ENCODE peak calls at places on chromosomes 1 and 21, in five cellular contexts. H is HepG2; G is right atrium auricular region; Q is CD4-positive, alpha-beta T cell; S is H1. R is an unnamed sample.

GRCh38 chr1:204359474-204360255 is at the start of gene PLEKHA6:
- DNase-seq in H (no peak), G (no peak), Q (no peak), S (no peak), R (no peak)

GRCh38 chr1:66540434-66541032 is 6.6 kb downstream of the SGIP1 start:
- DNase-seq in H (no peak), G (no peak), Q (no peak), S (no peak), R (no peak)

GRCh38 chr1:225888898-225889690 is at the start of gene LEFTY1:
- DNase-seq in H (no peak), G (no peak), Q (no peak), S (no peak), R (no peak)

GRCh38 chr21:38377165-38378093 is 120.6 kb downstream of the KCNJ15 start:
- DNase-seq in H (no peak), G (peak), Q (no peak), S (no peak), R (no peak)

GRCh38 chr1:197725975-197726374 is 49.3 kb downstream of the DENND1B start:
- DNase-seq in H (no peak), G (no peak), Q (no peak), S (no peak), R (no peak)

GRCh38 chr1:117631361-117631760 is 25.5 kb downstream of the TENT5C start:
- DNase-seq in H (no peak), G (no peak), Q (no peak), S (no peak), R (no peak)

GRCh38 chr1:30929135-30929889 is 20.8 kb upstream of the SDC3 start:
- DNase-seq in H (peak), G (no peak), Q (peak), S (peak), R (peak)

GRCh38 chr1:221740260-221740830 is 1.5 kb downstream of the DUSP10 start:
- DNase-seq in H (no peak), G (no peak), Q (no peak), S (no peak), R (no peak)

GRCh38 chr1:228090613-228091081 is 8.1 kb downstream of the ARF1 start:
- DNase-seq in H (no peak), G (no peak), Q (no peak), S (no peak), R (no peak)

GRCh38 chr1:27341525-27342252 is at the start of gene SYTL1:
- DNase-seq in H (peak), G (no peak), Q (peak), S (no peak), R (peak)

GRCh38 chr1:233544304-233544703 is 69.6 kb upstream of the KCNK1 start:
- DNase-seq in H (no peak), G (no peak), Q (no peak), S (no peak), R (no peak)

GRCh38 chr1:234960722-234961467 is 167.7 kb downstream of the TOMM20 start:
- DNase-seq in H (peak), G (peak), Q (no peak), S (no peak), R (no peak)

GRCh38 chr1:36204347-36204909 is 19.8 kb upstream of the THRAP3 start:
- DNase-seq in H (no peak), G (peak), Q (no peak), S (no peak), R (no peak)

GRCh38 chr1:209513226-209513625 is 70.3 kb upstream of the CAMK1G start:
- DNase-seq in H (peak), G (no peak), Q (no peak), S (no peak), R (no peak)

GRCh38 chr21:35398366-35398982 is 349.4 kb upstream of the RUNX1 start:
- DNase-seq in H (no peak), G (no peak), Q (no peak), S (no peak), R (no peak)

GRCh38 chr1:150574260-150575071 is 4.9 kb downstream of the MCL1 start:
- DNase-seq in H (no peak), G (no peak), Q (no peak), S (no peak), R (no peak)

GRCh38 chr1:233679030-233679429 is 65.1 kb downstream of the KCNK1 start:
- DNase-seq in H (no peak), G (no peak), Q (no peak), S (no peak), R (no peak)

GRCh38 chr1:182905321-182905720 is 47.6 kb downstream of the SHCBP1L start:
- DNase-seq in H (no peak), G (no peak), Q (no peak), S (no peak), R (no peak)

GRCh38 chr1:182909578-182909977 is 43.4 kb downstream of the SHCBP1L start:
- DNase-seq in H (peak), G (no peak), Q (no peak), S (no peak), R (no peak)

GRCh38 chr1:182913401-182913800 is 39.6 kb downstream of the SHCBP1L start:
- DNase-seq in H (no peak), G (no peak), Q (no peak), S (no peak), R (no peak)

GRCh38 chr1:182910143-182910542 is 42.8 kb downstream of the SHCBP1L start:
- DNase-seq in H (peak), G (no peak), Q (no peak), S (no peak), R (no peak)
- TF ChIP-seq CTCF in H (peak), G (no peak), Q (no peak), S (peak), R (no peak)

GRCh38 chr21:45011911-45012660 is 62.3 kb upstream of the ADARB1 start:
- DNase-seq in H (peak), G (no peak), Q (peak), S (peak), R (no peak)
- TF ChIP-seq CTCF in H (peak), G (no peak), Q (no peak), S (peak), R (no peak)

GRCh38 chr21:30030416-30030815 is 90.6 kb upstream of the GRIK1 start:
- DNase-seq in H (no peak), G (no peak), Q (no peak), S (no peak), R (no peak)

GRCh38 chr21:30028537-30028936 is 88.7 kb upstream of the GRIK1 start:
- DNase-seq in H (no peak), G (no peak), Q (no peak), S (no peak), R (no peak)

DNA sequence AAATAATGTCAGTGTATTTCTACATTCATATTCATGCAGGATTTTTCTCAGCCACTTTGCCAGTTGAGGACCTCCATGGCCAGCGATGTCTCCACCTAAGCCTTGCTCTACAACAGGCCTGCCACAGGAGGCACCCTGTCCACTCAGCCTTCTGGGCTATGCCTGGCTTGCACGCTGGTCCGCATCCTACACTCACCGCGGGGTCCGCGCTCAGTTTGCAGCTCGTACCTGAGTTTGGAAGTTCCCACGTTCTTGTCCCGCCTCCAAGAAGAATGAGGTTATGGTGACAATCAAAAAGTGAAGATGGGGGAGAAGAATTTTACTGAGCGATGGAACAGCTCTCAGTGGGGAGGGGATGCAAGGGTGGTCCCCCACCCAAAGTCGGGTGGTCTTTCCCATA is 93.6 kb upstream of the GRIK1 start:
- DNase-seq in H (no peak), G (no peak), Q (no peak), S (no peak), R (no peak)
- TF ChIP-seq CTCF in H (no peak), G (no peak), Q (no peak), S (no peak), R (no peak)

GRCh38 chr1:119447344-119447743 is 32.4 kb downstream of the HSD3B2 start:
- DNase-seq in H (no peak), G (no peak), Q (no peak), S (no peak), R (no peak)

GRCh38 chr1:119452085-119452484 is 37.1 kb downstream of the HSD3B2 start:
- DNase-seq in H (no peak), G (no peak), Q (no peak), S (no peak), R (no peak)

GRCh38 chr1:119451158-119451557 is 36.2 kb downstream of the HSD3B2 start:
- DNase-seq in H (no peak), G (no peak), Q (no peak), S (no peak), R (no peak)

GRCh38 chr1:119448112-119448511 is 33.2 kb downstream of the HSD3B2 start:
- DNase-seq in H (no peak), G (no peak), Q (no peak), S (no peak), R (no peak)

GRCh38 chr1:119449964-119450363 is 35.0 kb downstream of the HSD3B2 start:
- DNase-seq in H (peak), G (no peak), Q (no peak), S (peak), R (no peak)
- TF ChIP-seq CTCF in H (peak), G (no peak), Q (no peak), S (peak), R (no peak)

GRCh38 chr1:95916616-95917015 is 682.6 kb downstream of the RWDD3 start:
- DNase-seq in H (no peak), G (no peak), Q (no peak), S (no peak), R (no peak)
- TF ChIP-seq CTCF in H (peak), G (no peak), Q (no peak), S (peak), R (no peak)

GRCh38 chr1:24254783-24255182 is 64.4 kb upstream of the GRHL3 start:
- DNase-seq in H (no peak), G (no peak), Q (no peak), S (no peak), R (no peak)

GRCh38 chr1:24255226-24255625 is 63.9 kb upstream of the GRHL3 start:
- DNase-seq in H (no peak), G (no peak), Q (no peak), S (no peak), R (no peak)

GRCh38 chr1:24252185-24252584 is 65.1 kb upstream of the IFNLR1 start:
- DNase-seq in H (no peak), G (no peak), Q (no peak), S (no peak), R (no peak)

GRCh38 chr1:24251501-24251900 is 64.4 kb upstream of the IFNLR1 start:
- DNase-seq in H (no peak), G (no peak), Q (no peak), S (no peak), R (no peak)

GRCh38 chr1:24253569-24253968 is 65.6 kb upstream of the GRHL3 start:
- DNase-seq in H (no peak), G (no peak), Q (no peak), S (no peak), R (no peak)
- TF ChIP-seq CTCF in H (peak), G (no peak), Q (no peak), S (peak), R (no peak)

GRCh38 chr1:168452329-168452728 is 91.5 kb downstream of the XCL2 start:
- DNase-seq in H (no peak), G (no peak), Q (no peak), S (no peak), R (no peak)
- TF ChIP-seq CTCF in H (no peak), G (no peak), Q (no peak), S (peak), R (no peak)

R was measured in natural killer cell.